ENCODE peak calls at places on chromosomes 5 and 9, in ten cellular contexts. O, J, Y, W, K, A, I, H, D and L are unnamed samples. For H3K4me1, the result is how much of the 10 kb centered on the place peaks cover.

GRCh38 chr9:6024035-6024554 is 8.7 kb upstream of the RANBP6 start:
- DNase-seq in D (peak), A (no peak), I (no peak), Y (no peak), O (no peak), K (no peak), J (no peak), H (peak), W (peak), L (no peak)

GRCh38 chr5:14156611-14157493 is 13.7 kb downstream of the TRIO start:
- DNase-seq in I (no peak), Y (no peak), W (no peak), J (no peak), K (no peak), H (no peak), D (peak), O (no peak), A (no peak), L (no peak)

GRCh38 chr5:16135003-16135402 is 44.6 kb downstream of the MARCHF11 start:
- DNase-seq in J (no peak), W (no peak), D (no peak), A (no peak), I (no peak), K (no peak), Y (no peak), O (no peak), H (no peak), L (no peak)

GRCh38 chr9:18824095-18824666 is 208.8 kb downstream of the SAXO1 start:
- DNase-seq in D (no peak), O (no peak), K (no peak), H (no peak), A (no peak), Y (no peak), J (no peak), I (no peak), W (no peak), L (no peak)

GRCh38 chr5:146644811-146645210 is 128.8 kb upstream of the GPR151 start:
- DNase-seq in I (no peak), W (no peak), H (no peak), O (no peak), Y (no peak), J (no peak), D (no peak), K (no peak), A (no peak), L (no peak)

GRCh38 chr5:175784230-175784629 is 87.1 kb upstream of the CPLX2 start:
- DNase-seq in J (no peak), K (no peak), Y (no peak), H (no peak), D (no peak), A (no peak), O (no peak), I (no peak), W (no peak), L (no peak)

GRCh38 chr5:177530638-177531037 is 13.9 kb upstream of the DDX41 start:
- DNase-seq in Y (no peak), D (no peak), H (no peak), I (peak), J (no peak), O (no peak), A (no peak), K (no peak), W (peak), L (no peak)

GRCh38 chr9:36744678-36745077 is 172.0 kb downstream of the MELK start:
- DNase-seq in J (no peak), Y (no peak), K (no peak), I (no peak), A (no peak), H (no peak), D (no peak), W (no peak), O (no peak), L (no peak)

GRCh38 chr5:25255128-25255527 is 610.4 kb upstream of the CDH10 start:
- DNase-seq in K (no peak), W (no peak), H (no peak), J (no peak), Y (no peak), A (no peak), I (no peak), O (no peak), D (no peak), L (no peak)

GRCh38 chr5:6572825-6573380 is 59.9 kb downstream of the NSUN2 start:
- DNase-seq in W (no peak), D (no peak), Y (no peak), H (no peak), O (no peak), A (no peak), K (no peak), I (no peak), J (no peak), L (no peak)

GRCh38 chr5:3123763-3124157 is 372.3 kb upstream of the IRX2 start:
- DNase-seq in W (no peak), K (no peak), O (no peak), Y (no peak), I (no peak), J (no peak), D (no peak), A (no peak), H (no peak), L (no peak)
- H3K4me1 ChIP-seq in W (under half), K (under half), O (under half), Y (under half), I (under half), J (under half), D (under half), A (under half), H (under half), L (under half)

GRCh38 chr5:124736814-124737186 is 9.6 kb downstream of the ZNF608 start:
- DNase-seq in O (no peak), D (no peak), A (no peak), K (no peak), W (no peak), I (no peak), J (no peak), Y (no peak), H (no peak), L (no peak)
- H3K4me1 ChIP-seq in O (half or more), D (under half), A (half or more), K (under half), W (under half), I (under half), J (half or more), Y (half or more), H (under half), L (half or more)

GRCh38 chr9:123260340-123260739 is 8.0 kb downstream of the STRBP start:
- DNase-seq in J (no peak), D (no peak), O (no peak), I (no peak), A (no peak), K (no peak), W (no peak), Y (no peak), H (no peak), L (no peak)
- H3K4me1 ChIP-seq in J (under half), D (under half), O (under half), I (under half), A (under half), K (under half), W (under half), Y (under half), H (under half), L (under half)

DNA sequence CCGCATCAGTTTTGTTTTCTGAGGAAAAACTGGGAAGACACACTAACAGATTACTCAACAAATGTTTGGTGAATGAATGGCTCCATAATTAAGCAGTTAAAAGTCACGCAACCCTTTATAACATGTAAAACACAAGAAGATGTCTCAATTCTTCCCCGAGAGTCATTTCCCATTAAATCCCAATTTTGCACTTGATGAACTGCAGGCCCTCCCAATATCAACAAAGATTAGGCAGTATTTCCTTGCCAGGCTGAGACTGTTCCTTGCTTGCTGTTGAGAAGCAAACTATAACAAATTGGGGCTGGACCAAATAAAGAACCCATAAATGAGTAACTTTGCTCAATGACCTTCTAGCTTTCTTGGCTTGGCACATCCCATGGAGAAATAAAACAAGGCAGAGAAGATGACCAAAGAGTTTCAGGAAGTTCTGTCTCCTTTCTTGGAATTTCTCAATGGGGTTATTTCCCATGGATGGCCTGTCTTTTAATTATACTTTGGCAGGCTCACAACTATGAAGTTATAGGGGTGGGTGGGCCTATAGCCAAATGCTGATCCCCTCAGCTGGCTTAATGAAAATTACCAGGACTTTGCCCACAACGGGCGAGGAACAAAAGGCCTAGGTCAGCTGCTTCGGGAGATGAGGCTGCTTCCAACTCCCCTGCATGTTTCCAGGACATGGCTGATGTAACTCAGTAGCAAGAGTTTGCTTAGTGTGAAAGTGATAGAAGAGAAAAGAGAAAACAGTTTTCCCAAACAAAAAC is 243.1 kb upstream of the RFX3 start:
- DNase-seq in K (no peak), W (no peak), H (no peak), I (no peak), Y (no peak), A (no peak), O (no peak), D (no peak), J (no peak), L (peak)
- H3K4me1 ChIP-seq in K (under half), W (under half), H (under half), I (under half), Y (under half), A (under half), O (under half), D (under half), J (under half), L (under half)

GRCh38 chr9:2297771-2298170 is 282.6 kb downstream of the SMARCA2 start:
- DNase-seq in A (no peak), O (no peak), D (no peak), Y (no peak), H (no peak), J (no peak), W (no peak), I (no peak), K (no peak), L (no peak)

GRCh38 chr9:2299156-2299842 is 284.2 kb downstream of the SMARCA2 start:
- DNase-seq in K (peak), J (no peak), I (no peak), A (no peak), O (no peak), H (no peak), W (no peak), Y (no peak), D (no peak), L (no peak)

GRCh38 chr9:2298217-2298616 is 283.1 kb downstream of the SMARCA2 start:
- DNase-seq in K (no peak), W (no peak), J (no peak), Y (no peak), H (no peak), O (no peak), D (no peak), I (no peak), A (no peak), L (no peak)

GRCh38 chr9:2302606-2303005 is 287.5 kb downstream of the SMARCA2 start:
- DNase-seq in K (no peak), H (no peak), A (no peak), D (no peak), W (no peak), I (no peak), O (no peak), J (no peak), Y (no peak), L (no peak)

GRCh38 chr9:2299843-2300205 is 284.7 kb downstream of the SMARCA2 start:
- DNase-seq in D (no peak), H (no peak), A (no peak), J (no peak), I (no peak), W (no peak), K (no peak), Y (no peak), O (no peak), L (no peak)
- H3K4me1 ChIP-seq in D (under half), H (under half), A (under half), J (under half), I (under half), W (under half), K (under half), Y (under half), O (under half), L (under half)

GRCh38 chr9:123361086-123361730 is 5.2 kb downstream of the CRB2 start:
- DNase-seq in H (peak), D (no peak), Y (no peak), O (no peak), J (no peak), A (no peak), K (no peak), I (no peak), W (no peak), L (no peak)

GRCh38 chr9:123364241-123364824 is 8.3 kb downstream of the CRB2 start:
- DNase-seq in H (peak), A (no peak), I (no peak), W (no peak), J (no peak), K (no peak), Y (no peak), O (no peak), D (no peak), L (no peak)

GRCh38 chr9:123360161-123361085 is 4.4 kb downstream of the CRB2 start:
- DNase-seq in Y (no peak), H (peak), I (no peak), D (no peak), W (peak), J (no peak), O (no peak), K (no peak), A (no peak), L (no peak)

GRCh38 chr9:123362856-123363255 is 6.9 kb downstream of the CRB2 start:
- DNase-seq in H (no peak), W (no peak), A (no peak), J (no peak), I (no peak), K (no peak), D (no peak), O (no peak), Y (no peak), L (no peak)

GRCh38 chr9:123361731-123362560 is 5.9 kb downstream of the CRB2 start:
- DNase-seq in H (no peak), O (no peak), I (no peak), Y (no peak), K (no peak), D (no peak), J (no peak), A (no peak), W (no peak), L (no peak)
- H3K4me1 ChIP-seq in H (half or more), O (under half), I (under half), Y (under half), K (under half), D (under half), J (under half), A (under half), W (under half), L (under half)

GRCh38 chr5:179822444-179822990 is 1.8 kb downstream of the SQSTM1 start:
- DNase-seq in D (no peak), O (no peak), Y (no peak), W (no peak), H (no peak), J (no peak), I (no peak), A (no peak), K (no peak), L (no peak)

GRCh38 chr5:179820483-179821297 is at the start of gene SQSTM1:
- DNase-seq in K (peak), H (peak), I (peak), J (peak), A (no peak), O (peak), Y (peak), D (no peak), W (peak), L (peak)

GRCh38 chr5:179820127-179820482 is 600 bp upstream of the SQSTM1 start:
- DNase-seq in Y (no peak), D (no peak), W (no peak), J (no peak), H (no peak), I (no peak), A (no peak), O (no peak), K (no peak), L (no peak)

GRCh38 chr5:179822059-179822432 is 1.3 kb downstream of the SQSTM1 start:
- DNase-seq in K (no peak), I (no peak), O (no peak), A (no peak), W (no peak), J (no peak), H (no peak), Y (no peak), D (no peak), L (no peak)

DNA sequence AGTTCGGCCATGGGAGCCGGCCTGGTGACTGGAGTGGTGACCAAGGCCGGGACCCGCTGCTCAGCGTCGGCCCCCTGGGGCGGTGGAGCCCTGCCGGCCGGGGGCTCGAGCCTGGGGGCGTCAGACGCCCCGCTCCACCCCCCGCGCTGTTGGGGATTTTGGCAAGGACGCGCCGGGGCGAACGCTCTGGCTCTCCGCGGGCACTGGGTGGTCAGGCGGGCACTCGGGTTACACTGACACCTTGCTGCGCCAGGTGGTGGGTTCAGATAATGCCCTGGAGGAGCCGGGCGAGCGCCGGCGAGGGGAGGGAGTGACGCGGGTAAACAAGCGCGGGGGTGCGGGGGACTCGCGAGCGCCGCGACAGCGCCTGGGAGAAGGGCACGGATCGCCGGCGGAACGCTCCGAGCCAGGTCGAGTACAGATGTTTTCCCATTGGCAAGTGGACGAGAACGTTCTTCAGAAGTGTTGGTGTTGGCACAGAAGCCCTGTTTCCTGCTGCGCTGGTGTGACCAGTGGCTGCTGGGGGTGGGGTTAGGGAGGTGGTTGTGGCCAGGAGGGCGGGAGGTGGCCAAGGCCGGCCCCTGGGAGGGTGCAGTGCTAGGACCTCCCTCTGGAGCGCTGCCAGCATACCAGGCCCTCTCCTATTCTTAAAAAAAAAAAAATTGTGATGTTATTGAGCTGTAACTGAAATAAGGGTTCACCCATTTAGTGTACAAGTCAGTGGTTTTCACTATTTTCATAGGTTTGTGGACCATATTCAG is 773 bp downstream of the SQSTM1 start:
- DNase-seq in A (peak), I (peak), D (peak), K (peak), Y (peak), H (peak), W (peak), O (peak), J (peak), L (peak)
- H3K4me1 ChIP-seq in A (half or more), I (under half), D (half or more), K (under half), Y (half or more), H (half or more), W (under half), O (half or more), J (half or more), L (half or more)